ENCODE peak calls at places on chromosomes 12 and 14, in six cellular contexts. One of them, this sample, is unnamed.
A peak's percentile ranks its signal among the peaks of the same experiment; 100 is the strongest.

GRCh38 chr12:110282956-110283817 is 2.1 kb downstream of the ATP2A2 start:
- DNase-seq in cardiac muscle cell: no peak
- DNase-seq in tibial artery: no peak
- DNase-seq in mucosa of descending colon: no peak
- DNase-seq in GM12878: no peak
- DNase-seq in left ventricle myocardium inferior: no peak
- DNase-seq in this sample: peak; percentile 35

GRCh38 chr12:93569656-93570551 is 2.6 kb upstream of the SOCS2 start:
- DNase-seq in cardiac muscle cell: peak; percentile 94
- DNase-seq in GM12878: no peak
- DNase-seq in mucosa of descending colon: peak; percentile 92
- DNase-seq in left ventricle myocardium inferior: peak; percentile 89
- DNase-seq in tibial artery: peak; percentile 78
- DNase-seq in this sample: peak; percentile 60

GRCh38 chr12:116393859-116394650 is 116.6 kb upstream of the MED13L start:
- DNase-seq in left ventricle myocardium inferior: no peak
- DNase-seq in mucosa of descending colon: no peak
- DNase-seq in cardiac muscle cell: no peak
- DNase-seq in tibial artery: no peak
- DNase-seq in GM12878: no peak
- DNase-seq in this sample: no peak

GRCh38 chr12:77850698-77851097 is 20.0 kb downstream of the NAV3 start:
- DNase-seq in cardiac muscle cell: no peak
- DNase-seq in left ventricle myocardium inferior: no peak
- DNase-seq in GM12878: no peak
- DNase-seq in tibial artery: no peak
- DNase-seq in mucosa of descending colon: no peak
- DNase-seq in this sample: no peak

GRCh38 chr14:97527993-97528392 is 730.8 kb downstream of the VRK1 start:
- DNase-seq in tibial artery: no peak
- DNase-seq in cardiac muscle cell: no peak
- DNase-seq in GM12878: no peak
- DNase-seq in left ventricle myocardium inferior: no peak
- DNase-seq in mucosa of descending colon: no peak
- DNase-seq in this sample: no peak

GRCh38 chr12:41573445-41573844 is 385.3 kb downstream of the PDZRN4 start:
- DNase-seq in left ventricle myocardium inferior: no peak
- DNase-seq in cardiac muscle cell: no peak
- DNase-seq in tibial artery: no peak
- DNase-seq in mucosa of descending colon: no peak
- DNase-seq in GM12878: no peak
- DNase-seq in this sample: no peak

GRCh38 chr14:67837011-67837624 is 17.5 kb downstream of the RAD51B start:
- DNase-seq in mucosa of descending colon: no peak
- DNase-seq in tibial artery: peak; percentile 33
- DNase-seq in cardiac muscle cell: peak; percentile 90
- DNase-seq in GM12878: peak; percentile 34
- DNase-seq in left ventricle myocardium inferior: no peak
- DNase-seq in this sample: peak; percentile 74

GRCh38 chr14:21382095-21382494 is 1.7 kb downstream of the SUPT16H start:
- DNase-seq in tibial artery: no peak
- DNase-seq in left ventricle myocardium inferior: no peak
- DNase-seq in GM12878: no peak
- DNase-seq in mucosa of descending colon: no peak
- DNase-seq in cardiac muscle cell: no peak
- DNase-seq in this sample: no peak

GRCh38 chr14:24284501-24285035 is 13.2 kb upstream of the RABGGTA start:
- DNase-seq in left ventricle myocardium inferior: no peak
- DNase-seq in cardiac muscle cell: no peak
- DNase-seq in tibial artery: no peak
- DNase-seq in mucosa of descending colon: no peak
- DNase-seq in GM12878: no peak
- DNase-seq in this sample: no peak

GRCh38 chr12:43655586-43655985 is 103.0 kb downstream of the PUS7L start:
- DNase-seq in left ventricle myocardium inferior: no peak
- DNase-seq in cardiac muscle cell: peak; percentile 23
- DNase-seq in tibial artery: no peak
- DNase-seq in mucosa of descending colon: no peak
- DNase-seq in GM12878: no peak
- DNase-seq in this sample: no peak

GRCh38 chr12:24881724-24882371 is 67.1 kb downstream of the BCAT1 start:
- DNase-seq in left ventricle myocardium inferior: no peak
- DNase-seq in cardiac muscle cell: no peak
- DNase-seq in tibial artery: no peak
- DNase-seq in mucosa of descending colon: no peak
- DNase-seq in GM12878: no peak
- DNase-seq in this sample: no peak

GRCh38 chr14:52882824-52883223 is 68.0 kb downstream of the FERMT2 start:
- DNase-seq in left ventricle myocardium inferior: no peak
- DNase-seq in GM12878: no peak
- DNase-seq in tibial artery: no peak
- DNase-seq in cardiac muscle cell: no peak
- DNase-seq in mucosa of descending colon: no peak
- DNase-seq in this sample: no peak
- H3K4me3 ChIP-seq in left ventricle myocardium inferior: no peak overlapping the region
- H3K4me3 ChIP-seq in GM12878: no peak overlapping the region
- H3K4me3 ChIP-seq in tibial artery: no peak overlapping the region
- H3K4me3 ChIP-seq in cardiac muscle cell: no peak overlapping the region
- H3K4me3 ChIP-seq in mucosa of descending colon: no peak overlapping the region
- H3K4me3 ChIP-seq in this sample: no peak overlapping the region

DNA sequence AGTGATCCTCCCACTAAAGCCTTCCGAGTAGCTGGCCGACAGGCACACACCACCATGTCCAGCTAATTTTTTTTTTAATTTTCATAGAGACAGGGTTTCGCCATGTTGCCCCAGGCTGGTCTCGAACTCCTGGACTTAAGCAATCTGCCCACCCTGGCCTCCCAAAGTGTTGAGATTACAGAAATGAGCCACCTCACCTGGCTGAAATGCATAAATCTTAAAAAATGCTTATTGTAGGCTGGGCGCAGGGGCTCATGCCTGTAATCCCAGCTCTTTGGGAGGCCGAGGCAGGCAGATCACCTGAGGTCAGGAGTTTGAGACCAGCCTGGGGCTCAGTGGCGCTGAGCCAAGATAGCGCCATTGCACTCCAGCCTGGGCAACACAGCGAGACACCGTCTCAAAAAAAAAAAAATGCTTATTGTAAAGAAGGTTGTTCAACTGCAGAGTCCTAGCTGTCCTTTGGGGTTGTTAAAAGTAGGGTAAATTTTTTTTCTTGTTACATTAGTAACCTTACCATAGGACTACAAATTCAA is 4.0 kb upstream of the TUBA1C start:
- DNase-seq in mucosa of descending colon: no peak
- DNase-seq in tibial artery: no peak
- DNase-seq in GM12878: no peak
- DNase-seq in cardiac muscle cell: peak; percentile 47
- DNase-seq in left ventricle myocardium inferior: no peak
- DNase-seq in this sample: no peak
- H3K4me1 ChIP-seq in mucosa of descending colon: peaks cover 5% of the 10 kb centered on the region
- H3K4me1 ChIP-seq in tibial artery: peaks cover 34% of the 10 kb centered on the region
- H3K4me1 ChIP-seq in GM12878: peaks cover 9% of the 10 kb centered on the region
- H3K4me1 ChIP-seq in cardiac muscle cell: no peaks in the 10 kb centered on the region
- H3K4me1 ChIP-seq in left ventricle myocardium inferior: peaks cover 31% of the 10 kb centered on the region
- H3K4me1 ChIP-seq in this sample: peaks cover 14% of the 10 kb centered on the region

GRCh38 chr12:89453121-89453520 is 71.5 kb downstream of the GALNT4 start:
- DNase-seq in GM12878: no peak
- DNase-seq in mucosa of descending colon: no peak
- DNase-seq in cardiac muscle cell: no peak
- DNase-seq in tibial artery: no peak
- DNase-seq in left ventricle myocardium inferior: no peak
- DNase-seq in this sample: no peak
- H3K4me3 ChIP-seq in GM12878: no peak overlapping the region
- H3K4me3 ChIP-seq in mucosa of descending colon: no peak overlapping the region
- H3K4me3 ChIP-seq in cardiac muscle cell: no peak overlapping the region
- H3K4me3 ChIP-seq in tibial artery: peak overlapping the region; percentile 15
- H3K4me3 ChIP-seq in left ventricle myocardium inferior: no peak overlapping the region
- H3K4me3 ChIP-seq in this sample: no peak overlapping the region

GRCh38 chr14:31194095-31194494 is 13.5 kb downstream of the HECTD1 start:
- DNase-seq in left ventricle myocardium inferior: no peak
- DNase-seq in mucosa of descending colon: no peak
- DNase-seq in cardiac muscle cell: peak; percentile 38
- DNase-seq in GM12878: no peak
- DNase-seq in tibial artery: no peak
- DNase-seq in this sample: no peak

GRCh38 chr14:31196839-31197477 is 10.6 kb downstream of the HECTD1 start:
- DNase-seq in cardiac muscle cell: no peak
- DNase-seq in mucosa of descending colon: no peak
- DNase-seq in GM12878: no peak
- DNase-seq in left ventricle myocardium inferior: no peak
- DNase-seq in tibial artery: no peak
- DNase-seq in this sample: no peak

GRCh38 chr14:31194661-31195060 is 12.9 kb downstream of the HECTD1 start:
- DNase-seq in tibial artery: no peak
- DNase-seq in mucosa of descending colon: no peak
- DNase-seq in GM12878: no peak
- DNase-seq in left ventricle myocardium inferior: no peak
- DNase-seq in cardiac muscle cell: peak; percentile 40
- DNase-seq in this sample: no peak

GRCh38 chr14:31201111-31201510 is 6.5 kb downstream of the HECTD1 start:
- DNase-seq in tibial artery: no peak
- DNase-seq in left ventricle myocardium inferior: no peak
- DNase-seq in GM12878: no peak
- DNase-seq in mucosa of descending colon: no peak
- DNase-seq in cardiac muscle cell: no peak
- DNase-seq in this sample: no peak

DNA sequence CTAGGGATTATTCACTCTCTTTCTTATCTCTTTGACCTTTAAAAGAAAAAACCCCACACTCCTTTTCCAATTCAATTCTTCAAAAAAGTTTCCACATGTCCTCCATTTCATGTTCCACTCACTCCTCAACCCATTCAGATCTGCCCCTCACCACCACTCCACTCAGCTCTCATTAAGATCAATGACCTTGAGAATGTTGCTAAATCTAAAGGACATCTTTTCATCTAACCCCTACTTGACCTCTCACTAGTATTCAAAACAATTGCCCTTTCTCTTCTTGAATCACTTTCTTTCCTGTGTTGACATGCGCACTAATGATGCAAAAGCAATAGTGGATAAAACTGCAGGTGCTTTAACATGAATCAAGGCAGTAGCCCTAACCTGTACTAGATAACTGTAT is 9.9 kb downstream of the HECTD1 start:
- DNase-seq in cardiac muscle cell: no peak
- DNase-seq in mucosa of descending colon: no peak
- DNase-seq in GM12878: no peak
- DNase-seq in left ventricle myocardium inferior: no peak
- DNase-seq in tibial artery: no peak
- DNase-seq in this sample: no peak
- H3K4me1 ChIP-seq in cardiac muscle cell: peaks cover 20% of the 10 kb centered on the region
- H3K4me1 ChIP-seq in mucosa of descending colon: peaks cover 6% of the 10 kb centered on the region
- H3K4me1 ChIP-seq in GM12878: peaks cover 6% of the 10 kb centered on the region
- H3K4me1 ChIP-seq in left ventricle myocardium inferior: peaks cover 74% of the 10 kb centered on the region
- H3K4me1 ChIP-seq in tibial artery: peaks cover 71% of the 10 kb centered on the region
- H3K4me1 ChIP-seq in this sample: peaks cover 7% of the 10 kb centered on the region

GRCh38 chr12:1935700-1936378 is 17.4 kb upstream of the CACNA2D4 start:
- DNase-seq in left ventricle myocardium inferior: no peak
- DNase-seq in mucosa of descending colon: no peak
- DNase-seq in cardiac muscle cell: no peak
- DNase-seq in GM12878: no peak
- DNase-seq in tibial artery: no peak
- DNase-seq in this sample: no peak
- H3K4me3 ChIP-seq in left ventricle myocardium inferior: peak overlapping the region; percentile 20
- H3K4me3 ChIP-seq in mucosa of descending colon: no peak overlapping the region
- H3K4me3 ChIP-seq in cardiac muscle cell: no peak overlapping the region
- H3K4me3 ChIP-seq in GM12878: no peak overlapping the region
- H3K4me3 ChIP-seq in tibial artery: peak overlapping the region; percentile 44
- H3K4me3 ChIP-seq in this sample: no peak overlapping the region

GRCh38 chr12:128269108-128269713 is 2.2 kb downstream of the TMEM132C start:
- DNase-seq in tibial artery: no peak
- DNase-seq in cardiac muscle cell: no peak
- DNase-seq in GM12878: no peak
- DNase-seq in mucosa of descending colon: no peak
- DNase-seq in left ventricle myocardium inferior: no peak
- DNase-seq in this sample: no peak
- H3K4me1 ChIP-seq in tibial artery: peaks cover 5% of the 10 kb centered on the region
- H3K4me1 ChIP-seq in cardiac muscle cell: peaks cover 14% of the 10 kb centered on the region
- H3K4me1 ChIP-seq in GM12878: no peaks in the 10 kb centered on the region
- H3K4me1 ChIP-seq in mucosa of descending colon: peaks cover 3% of the 10 kb centered on the region
- H3K4me1 ChIP-seq in left ventricle myocardium inferior: peaks cover 18% of the 10 kb centered on the region
- H3K4me1 ChIP-seq in this sample: no peaks in the 10 kb centered on the region

GRCh38 chr14:54470701-54471100 is 18.1 kb downstream of the GMFB start:
- DNase-seq in mucosa of descending colon: no peak
- DNase-seq in tibial artery: no peak
- DNase-seq in left ventricle myocardium inferior: no peak
- DNase-seq in cardiac muscle cell: no peak
- DNase-seq in GM12878: no peak
- DNase-seq in this sample: no peak
- H3K4me3 ChIP-seq in mucosa of descending colon: no peak overlapping the region
- H3K4me3 ChIP-seq in tibial artery: no peak overlapping the region
- H3K4me3 ChIP-seq in left ventricle myocardium inferior: no peak overlapping the region
- H3K4me3 ChIP-seq in cardiac muscle cell: no peak overlapping the region
- H3K4me3 ChIP-seq in GM12878: no peak overlapping the region
- H3K4me3 ChIP-seq in this sample: no peak overlapping the region

DNA sequence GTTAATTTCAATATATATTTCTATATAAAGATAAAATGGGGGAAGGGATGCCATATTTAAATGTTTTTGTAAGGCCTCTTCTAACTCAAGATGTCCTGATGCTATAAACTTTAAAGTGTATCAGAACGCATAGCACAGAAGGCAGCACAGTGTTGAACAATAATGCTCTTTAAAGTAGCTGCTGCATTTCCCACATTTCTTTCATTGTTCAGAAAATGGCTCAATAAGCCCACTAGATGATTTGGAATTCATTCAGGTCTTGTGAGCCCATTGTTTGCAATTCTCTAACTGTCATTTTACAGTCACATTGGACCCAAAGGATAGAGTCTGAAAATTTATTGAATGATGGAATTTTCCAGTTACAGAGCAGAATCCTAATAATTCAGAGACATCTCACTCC is 64.0 kb upstream of the PCED1B start:
- DNase-seq in cardiac muscle cell: no peak
- DNase-seq in left ventricle myocardium inferior: no peak
- DNase-seq in tibial artery: no peak
- DNase-seq in mucosa of descending colon: no peak
- DNase-seq in GM12878: no peak
- DNase-seq in this sample: no peak
- H3K4me1 ChIP-seq in cardiac muscle cell: no peaks in the 10 kb centered on the region
- H3K4me1 ChIP-seq in left ventricle myocardium inferior: no peaks in the 10 kb centered on the region
- H3K4me1 ChIP-seq in tibial artery: no peaks in the 10 kb centered on the region
- H3K4me1 ChIP-seq in mucosa of descending colon: no peaks in the 10 kb centered on the region
- H3K4me1 ChIP-seq in GM12878: no peaks in the 10 kb centered on the region
- H3K4me1 ChIP-seq in this sample: no peaks in the 10 kb centered on the region

DNA sequence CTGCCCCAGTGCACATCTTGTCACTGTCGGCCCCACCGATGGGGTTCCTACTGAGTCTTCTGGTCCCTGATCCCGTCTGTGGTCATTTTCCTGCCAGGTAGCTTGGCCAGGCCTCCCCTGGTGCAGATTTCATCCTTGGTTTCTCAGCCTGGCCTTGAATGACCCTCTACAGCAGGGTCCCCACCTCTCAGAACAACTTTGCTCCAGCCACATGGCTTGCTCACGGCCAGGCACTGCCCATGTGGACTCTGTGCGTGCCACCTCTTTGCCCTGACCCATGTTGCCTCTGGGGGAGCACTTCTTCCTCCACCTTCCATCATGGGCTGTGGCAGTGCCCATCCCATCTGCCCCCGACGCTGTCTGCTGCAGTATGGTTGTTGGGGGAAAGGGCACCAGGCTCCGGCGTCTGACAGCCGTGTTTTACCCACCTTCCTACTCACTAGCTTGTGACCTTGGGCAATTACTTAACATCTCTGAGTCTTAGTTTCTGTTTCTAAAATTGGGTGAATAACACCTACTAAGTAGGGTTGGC is 2.0 kb upstream of the PTPN6 start:
- DNase-seq in left ventricle myocardium inferior: peak; percentile 13
- DNase-seq in tibial artery: no peak
- DNase-seq in mucosa of descending colon: peak; percentile 57
- DNase-seq in GM12878: no peak
- DNase-seq in cardiac muscle cell: no peak
- DNase-seq in this sample: no peak
- H3K4me3 ChIP-seq in left ventricle myocardium inferior: no peak overlapping the region
- H3K4me3 ChIP-seq in tibial artery: no peak overlapping the region
- H3K4me3 ChIP-seq in mucosa of descending colon: no peak overlapping the region
- H3K4me3 ChIP-seq in GM12878: peak overlapping the region; percentile 49
- H3K4me3 ChIP-seq in cardiac muscle cell: no peak overlapping the region
- H3K4me3 ChIP-seq in this sample: peak overlapping the region; percentile 61

GRCh38 chr14:89422952-89423345 is 5.9 kb upstream of the FOXN3 start:
- DNase-seq in tibial artery: no peak
- DNase-seq in mucosa of descending colon: no peak
- DNase-seq in cardiac muscle cell: no peak
- DNase-seq in GM12878: no peak
- DNase-seq in left ventricle myocardium inferior: no peak
- DNase-seq in this sample: no peak
- H3K4me1 ChIP-seq in tibial artery: peaks cover 67% of the 10 kb centered on the region
- H3K4me1 ChIP-seq in mucosa of descending colon: peaks cover 41% of the 10 kb centered on the region
- H3K4me1 ChIP-seq in cardiac muscle cell: peaks cover 12% of the 10 kb centered on the region
- H3K4me1 ChIP-seq in GM12878: peaks cover 17% of the 10 kb centered on the region
- H3K4me1 ChIP-seq in left ventricle myocardium inferior: peaks cover 63% of the 10 kb centered on the region
- H3K4me1 ChIP-seq in this sample: peaks cover 14% of the 10 kb centered on the region